ENCODE peak calls at places on chromosomes 12 and 14, in five cellular contexts. F, B, K, C and X are unnamed samples.
A peak's percentile ranks its signal among the peaks of the same experiment; 100 is the strongest.

GRCh38 chr12:51247523-51248206 is 9.0 kb downstream of the DAZAP2 start:
- DNase-seq in F (no peak), B (no peak), K (no peak), C (no peak), X (no peak)

GRCh38 chr14:78737606-78738005 is 567.4 kb downstream of the NRXN3 start:
- DNase-seq in F (no peak), B (no peak), K (no peak), C (no peak), X (no peak)

GRCh38 chr14:89502966-89503365 is 85.9 kb upstream of the FOXN3 start:
- DNase-seq in F (no peak), B (no peak), K (no peak), C (no peak), X (no peak)

GRCh38 chr12:2796187-2796663 is 1.5 kb downstream of the FKBP4 start:
- DNase-seq in F (peak; percentile 34), B (no peak), K (no peak), C (no peak), X (no peak)

GRCh38 chr12:99147150-99147549 is 500.4 kb upstream of the GARIN6 start:
- DNase-seq in F (no peak), B (no peak), K (no peak), C (no peak), X (no peak)

GRCh38 chr14:49945448-49946319 is 52.8 kb downstream of the ARF6 start:
- DNase-seq in F (no peak), B (no peak), K (no peak), C (no peak), X (no peak)

GRCh38 chr14:100076630-100077029 is 11.4 kb downstream of the EVL start:
- DNase-seq in F (peak; percentile 85), B (no peak), K (no peak), C (peak; percentile 43), X (peak; percentile 30)

GRCh38 chr14:58298880-58299664 is 717 bp downstream of the ARID4A start:
- DNase-seq in F (no peak), B (peak; percentile 79), K (peak; percentile 45), C (no peak), X (peak; percentile 34)

GRCh38 chr14:96261053-96261452 is 5.0 kb downstream of the BDKRB1 start:
- DNase-seq in F (no peak), B (no peak), K (no peak), C (no peak), X (no peak)

GRCh38 chr12:39764944-39765560 is 145.4 kb upstream of the ABCD2 start:
- DNase-seq in F (no peak), B (no peak), K (no peak), C (peak; percentile 15), X (no peak)

GRCh38 chr12:2402180-2402579 is 349.4 kb downstream of the CACNA1C start:
- DNase-seq in F (no peak), B (no peak), K (no peak), C (no peak), X (no peak)

GRCh38 chr14:23513466-23514008 is 38.0 kb downstream of the ZFHX2 start:
- DNase-seq in F (no peak), B (no peak), K (no peak), C (no peak), X (no peak)

GRCh38 chr12:126903180-126903876 is 1363.6 kb upstream of the TMEM132C start:
- DNase-seq in F (no peak), B (no peak), K (no peak), C (no peak), X (no peak)
- TF ChIP-seq CTCF in F (no peak), B (no peak), K (no peak), C (no peak), X (no peak)

DNA sequence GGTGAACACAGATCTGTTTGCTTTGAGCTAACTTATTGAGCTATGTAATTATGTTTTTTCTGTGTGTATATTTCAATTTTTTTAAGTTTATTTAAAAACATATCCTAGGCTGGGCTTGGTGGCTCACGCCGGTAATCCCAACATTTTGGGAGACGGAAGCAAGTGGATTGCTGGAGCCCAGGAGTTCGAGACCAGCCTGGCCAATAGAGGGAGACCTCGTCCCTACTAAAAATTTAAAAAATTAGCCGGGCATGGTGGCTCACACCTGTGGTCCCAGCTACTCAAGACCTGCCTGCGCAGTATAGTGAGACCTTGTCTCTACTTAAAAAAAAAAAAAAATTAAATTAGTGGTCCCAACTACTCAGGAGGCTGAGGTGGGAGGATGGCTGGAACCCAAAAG is 16.2 kb upstream of the RNASE1 start:
- DNase-seq in F (no peak), B (no peak), K (no peak), C (no peak), X (no peak)
- TF ChIP-seq CTCF in F (no peak), B (no peak), K (peak; percentile 23), C (peak; percentile 65), X (no peak)

GRCh38 chr14:21987937-21988336 is 314.3 kb upstream of the OR4E1 start:
- DNase-seq in F (no peak), B (no peak), K (no peak), C (peak; percentile 47), X (peak; percentile 38)

GRCh38 chr14:21991130-21991529 is 317.5 kb upstream of the OR4E1 start:
- DNase-seq in F (no peak), B (no peak), K (no peak), C (no peak), X (peak; percentile 29)

GRCh38 chr14:21989090-21989489 is 315.5 kb upstream of the OR4E1 start:
- DNase-seq in F (no peak), B (no peak), K (no peak), C (no peak), X (no peak)

GRCh38 chr14:21988413-21988812 is 314.8 kb upstream of the OR4E1 start:
- DNase-seq in F (no peak), B (no peak), K (no peak), C (no peak), X (no peak)

DNA sequence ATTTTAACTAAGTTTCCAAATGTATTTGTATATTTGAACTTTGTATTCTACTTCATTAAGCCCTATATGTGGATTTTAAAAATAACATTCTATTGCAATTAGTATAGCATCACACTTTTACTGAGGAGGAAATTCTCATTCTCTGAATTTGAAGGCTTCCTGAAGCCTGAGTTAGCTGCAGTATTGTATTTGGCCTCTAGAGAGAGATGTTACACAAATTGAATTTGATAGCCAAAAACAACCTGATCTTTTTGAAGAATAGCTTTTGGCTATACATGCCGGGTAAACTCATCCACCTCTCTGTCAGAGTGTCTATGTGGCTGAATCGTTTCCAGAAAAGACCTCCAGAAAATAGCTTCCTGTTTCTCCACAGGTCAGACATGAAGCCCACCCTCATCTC is 316.5 kb upstream of the OR4E1 start:
- DNase-seq in F (no peak), B (no peak), K (no peak), C (no peak), X (no peak)
- TF ChIP-seq CTCF in F (no peak), B (peak; percentile 15), K (peak; percentile 38), C (peak; percentile 35), X (peak; percentile 54)

GRCh38 chr12:68769941-68770340 is 24.0 kb downstream of the SLC35E3 start:
- DNase-seq in F (no peak), B (no peak), K (no peak), C (no peak), X (no peak)

GRCh38 chr12:68768431-68768934 is 22.5 kb downstream of the SLC35E3 start:
- DNase-seq in F (no peak), B (no peak), K (no peak), C (no peak), X (no peak)

GRCh38 chr12:68765696-68766095 is 19.7 kb downstream of the SLC35E3 start:
- DNase-seq in F (no peak), B (no peak), K (no peak), C (no peak), X (no peak)

GRCh38 chr12:68766646-68767045 is 20.7 kb downstream of the SLC35E3 start:
- DNase-seq in F (no peak), B (no peak), K (no peak), C (no peak), X (no peak)

GRCh38 chr12:68767191-68767590 is 21.2 kb downstream of the SLC35E3 start:
- DNase-seq in F (no peak), B (no peak), K (no peak), C (no peak), X (no peak)
- TF ChIP-seq CTCF in F (no peak), B (no peak), K (no peak), C (no peak), X (no peak)

GRCh38 chr12:74321381-74321780 is 216.3 kb upstream of the ATXN7L3B start:
- DNase-seq in F (no peak), B (no peak), K (no peak), C (no peak), X (no peak)

GRCh38 chr12:74322792-74323191 is 214.8 kb upstream of the ATXN7L3B start:
- DNase-seq in F (no peak), B (no peak), K (no peak), C (no peak), X (no peak)

GRCh38 chr12:74317741-74318140 is 219.9 kb upstream of the ATXN7L3B start:
- DNase-seq in F (no peak), B (no peak), K (no peak), C (no peak), X (no peak)

GRCh38 chr12:74317078-74317581 is 220.5 kb upstream of the ATXN7L3B start:
- DNase-seq in F (no peak), B (no peak), K (no peak), C (peak; percentile 78), X (no peak)
- TF ChIP-seq CTCF in F (no peak), B (no peak), K (no peak), C (peak; percentile 70), X (no peak)

DNA sequence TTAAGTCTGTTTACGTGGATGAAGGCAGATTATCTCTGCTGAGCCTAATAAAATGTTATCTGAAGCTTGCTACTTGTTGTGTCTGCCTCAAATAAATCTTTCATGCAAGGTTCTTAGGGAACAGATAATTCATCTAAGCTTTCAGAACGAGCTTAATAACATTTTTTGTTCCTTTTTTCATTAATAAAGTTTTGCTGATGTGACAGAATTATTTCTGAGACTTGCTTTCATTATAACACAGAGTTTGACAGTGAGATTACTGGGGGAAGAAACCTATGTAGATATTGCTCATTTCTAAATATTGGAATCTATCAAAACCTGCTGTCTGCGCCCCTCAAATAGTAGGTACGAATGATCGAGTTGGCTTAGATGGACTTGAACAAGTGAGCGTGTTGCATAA is 948.7 kb upstream of the SEL1L start:
- DNase-seq in F (no peak), B (no peak), K (no peak), C (no peak), X (no peak)
- TF ChIP-seq CTCF in F (no peak), B (no peak), K (no peak), C (no peak), X (no peak)

DNA sequence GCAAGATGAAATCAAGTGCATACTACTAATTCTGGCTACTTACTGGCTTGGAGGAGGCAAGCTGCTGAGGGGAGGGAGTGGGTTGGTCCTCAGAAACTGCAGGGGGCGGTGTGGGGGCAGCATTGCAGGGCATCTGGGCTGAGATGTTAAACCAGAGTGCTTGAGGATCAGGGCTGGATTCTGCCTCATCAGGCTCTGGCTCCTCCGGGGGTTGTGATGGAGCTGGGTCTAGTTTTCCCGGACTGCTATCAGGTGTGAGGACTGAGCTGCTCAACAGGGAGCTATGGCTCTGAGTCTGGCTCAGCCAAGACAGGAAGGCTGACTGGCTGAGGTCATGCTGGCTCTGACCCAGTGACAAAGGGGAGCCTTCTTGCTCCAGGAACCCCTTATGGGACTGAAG is 28.6 kb downstream of the BAZ2A start:
- DNase-seq in F (no peak), B (no peak), K (peak; percentile 13), C (peak; percentile 10), X (peak; percentile 58)
- TF ChIP-seq CTCF in F (no peak), B (no peak), K (no peak), C (peak; percentile 54), X (no peak)